ENCODE peak calls at places on chromosomes 16 and 17, in seven cellular contexts. V, Z, O, P, N, E and I are unnamed samples. For H3K4me1, the result is how much of the 10 kb centered on the place peaks cover.

GRCh38 chr16:19831678-19832077 is 53.0 kb downstream of the GPRC5B start:
- DNase-seq in P (peak), N (no peak), V (no peak), Z (no peak), E (no peak), O (peak), I (no peak)

GRCh38 chr17:8072727-8073461 is 14.6 kb downstream of the ALOX12B start:
- DNase-seq in E (no peak), N (no peak), V (no peak), Z (no peak), O (no peak), P (no peak), I (peak)

GRCh38 chr16:86455116-86455515 is 55.2 kb upstream of the FOXF1 start:
- DNase-seq in V (no peak), N (no peak), P (no peak), Z (no peak), O (no peak), E (no peak), I (no peak)

GRCh38 chr16:48053346-48053745 is 102.4 kb downstream of the ABCC12 start:
- DNase-seq in N (no peak), V (no peak), P (peak), O (no peak), E (no peak), Z (no peak), I (no peak)

GRCh38 chr16:88316151-88316550 is 66.6 kb upstream of the ZNF469 start:
- DNase-seq in N (no peak), O (no peak), V (no peak), P (no peak), Z (no peak), E (no peak), I (no peak)

GRCh38 chr16:55179858-55180585 is 144.0 kb upstream of the IRX6 start:
- DNase-seq in Z (no peak), V (no peak), P (peak), E (no peak), N (no peak), O (no peak), I (no peak)

GRCh38 chr16:70679653-70680494 is 6.0 kb downstream of the MTSS2 start:
- DNase-seq in V (peak), E (no peak), O (no peak), Z (peak), P (peak), N (no peak), I (no peak)

GRCh38 chr17:74823176-74823495 is 36.5 kb downstream of the GRIN2C start:
- DNase-seq in P (no peak), E (no peak), Z (no peak), N (no peak), V (no peak), O (no peak), I (no peak)

GRCh38 chr17:51667722-51668083 is 407.4 kb downstream of the UTP18 start:
- DNase-seq in O (no peak), E (no peak), P (no peak), N (no peak), Z (no peak), V (no peak), I (no peak)

GRCh38 chr17:66373944-66374817 is 71.8 kb downstream of the PRKCA start:
- DNase-seq in O (peak), N (no peak), Z (peak), P (peak), E (no peak), V (no peak), I (peak)

GRCh38 chr17:49520386-49521087 is 25.4 kb downstream of the NGFR start:
- DNase-seq in N (no peak), P (no peak), E (no peak), Z (no peak), V (no peak), O (no peak), I (no peak)

GRCh38 chr17:79075433-79075805 is 795 bp downstream of the ENGASE start:
- DNase-seq in V (no peak), E (no peak), P (no peak), O (no peak), N (no peak), Z (no peak), I (no peak)

GRCh38 chr16:69111831-69112230 is 6.4 kb downstream of the HAS3 start:
- DNase-seq in Z (no peak), N (no peak), O (no peak), V (no peak), P (no peak), E (no peak), I (no peak)

GRCh38 chr16:48999508-48999907 is 282.1 kb downstream of the CBLN1 start:
- DNase-seq in Z (no peak), N (no peak), E (no peak), V (no peak), P (peak), O (no peak), I (no peak)

GRCh38 chr17:44489581-44489980 is 13.6 kb downstream of the GPATCH8 start:
- DNase-seq in Z (no peak), E (no peak), N (no peak), V (no peak), O (no peak), P (no peak), I (no peak)

GRCh38 chr17:75981019-75981615 is 2.1 kb downstream of the TEN1 start:
- DNase-seq in E (no peak), V (no peak), Z (no peak), P (no peak), O (no peak), N (no peak), I (no peak)

GRCh38 chr16:77794586-77794985 is 6.2 kb downstream of the VAT1L start:
- DNase-seq in Z (no peak), P (no peak), E (no peak), N (no peak), V (no peak), O (no peak), I (no peak)

GRCh38 chr16:17313085-17313611 is 157.6 kb downstream of the XYLT1 start:
- DNase-seq in Z (no peak), P (no peak), O (peak), N (peak), E (no peak), V (no peak), I (no peak)

GRCh38 chr17:48728232-48729231 is at the start of gene HOXB13:
- DNase-seq in V (peak), N (peak), E (no peak), Z (no peak), P (peak), O (no peak), I (no peak)

GRCh38 chr16:66103245-66103644 is 263.2 kb upstream of the CDH5 start:
- DNase-seq in E (no peak), Z (no peak), N (no peak), P (peak), O (no peak), V (no peak), I (no peak)

GRCh38 chr16:85627102-85627834 is 14.1 kb downstream of the GSE1 start:
- DNase-seq in N (no peak), E (no peak), Z (no peak), P (no peak), O (no peak), V (no peak), I (no peak)

GRCh38 chr16:27951752-27952151 is 111.8 kb downstream of the GSG1L start:
- DNase-seq in V (no peak), O (no peak), N (no peak), E (no peak), P (no peak), Z (no peak), I (no peak)

GRCh38 chr16:86398622-86399021 is 111.7 kb upstream of the FOXF1 start:
- DNase-seq in N (no peak), O (no peak), V (no peak), Z (no peak), E (no peak), P (no peak), I (no peak)

GRCh38 chr16:15949210-15950166 is at the start of gene ABCC1:
- DNase-seq in Z (peak), E (no peak), N (peak), O (peak), V (peak), P (peak), I (peak)

GRCh38 chr16:81018496-81018895 is 11.5 kb downstream of the CENPN start:
- DNase-seq in N (no peak), Z (no peak), P (no peak), V (no peak), O (no peak), E (no peak), I (no peak)

GRCh38 chr17:41406205-41406604 is 8.8 kb upstream of the KRT31 start:
- DNase-seq in P (no peak), N (no peak), E (no peak), O (no peak), V (no peak), Z (no peak), I (no peak)

GRCh38 chr17:45019177-45019711 is 32.2 kb downstream of the DCAKD start:
- DNase-seq in V (peak), P (peak), O (peak), N (no peak), Z (peak), E (no peak), I (peak)

DNA sequence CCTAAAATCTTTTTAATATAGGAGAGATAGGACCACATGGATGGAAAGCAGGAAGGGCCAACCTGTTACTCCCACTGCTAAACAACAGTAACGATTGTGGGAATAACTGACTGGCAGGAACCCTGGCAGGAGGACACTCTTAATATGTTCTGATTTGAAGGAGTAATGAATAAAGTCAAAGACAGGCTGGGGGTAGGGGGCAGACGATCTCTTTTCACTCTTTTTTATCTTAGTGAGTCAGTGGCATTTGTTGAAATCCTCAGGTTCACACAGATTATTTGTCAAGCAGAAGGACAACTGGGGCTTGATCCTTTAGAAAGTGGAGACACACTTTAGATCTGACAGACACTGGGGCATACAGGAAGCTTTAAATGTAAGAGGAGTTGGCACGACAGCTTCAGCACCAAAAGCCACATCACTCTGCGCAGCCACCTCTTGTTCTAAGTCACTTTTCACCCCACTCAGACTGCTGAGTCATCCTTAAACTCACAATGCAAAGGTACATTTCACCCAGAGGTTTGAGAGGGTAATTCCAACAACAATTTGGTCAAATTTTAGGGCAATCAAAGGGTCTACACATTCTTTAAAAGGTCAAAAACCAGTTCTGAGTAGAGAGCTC is 121.5 kb downstream of the STXBP4 start:
- DNase-seq in O (no peak), N (no peak), Z (no peak), V (peak), P (no peak), E (no peak), I (no peak)
- H3K4me1 ChIP-seq in O (under half), N (under half), Z (under half), V (under half), P (under half), E (under half), I (under half)

DNA sequence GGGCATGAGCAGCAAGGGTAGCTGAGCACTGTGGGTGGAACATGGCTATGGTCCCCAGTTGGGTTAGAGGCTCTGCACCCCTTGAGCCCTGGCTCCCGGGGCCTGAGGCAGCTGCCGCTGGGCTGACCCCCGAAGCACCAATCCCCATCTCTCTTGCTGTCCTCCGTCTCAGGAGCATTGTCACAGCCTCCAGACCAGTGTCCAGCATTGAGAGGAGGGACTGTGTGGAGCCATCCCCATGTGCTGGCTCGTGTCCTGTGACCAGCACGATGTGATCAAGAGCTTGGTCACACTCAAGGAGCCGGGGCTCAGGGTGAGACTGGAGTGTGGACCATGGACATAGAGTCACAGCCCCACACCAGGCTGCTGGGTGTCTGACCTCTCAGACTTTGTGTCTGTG is 2.9 kb downstream of the SMTNL2 start:
- DNase-seq in Z (no peak), V (no peak), E (no peak), N (no peak), O (no peak), P (no peak), I (no peak)
- H3K4me3 ChIP-seq in Z (no peak), V (no peak), E (no peak), N (no peak), O (no peak), P (peak), I (no peak)

GRCh38 chr17:28940675-28941074 is 10.6 kb downstream of the PHF12 start:
- DNase-seq in E (no peak), V (no peak), O (no peak), P (no peak), Z (peak), N (peak), I (no peak)
- H3K27ac ChIP-seq in E (no peak), V (no peak), O (peak), P (no peak), Z (peak), N (peak), I (peak)

DNA sequence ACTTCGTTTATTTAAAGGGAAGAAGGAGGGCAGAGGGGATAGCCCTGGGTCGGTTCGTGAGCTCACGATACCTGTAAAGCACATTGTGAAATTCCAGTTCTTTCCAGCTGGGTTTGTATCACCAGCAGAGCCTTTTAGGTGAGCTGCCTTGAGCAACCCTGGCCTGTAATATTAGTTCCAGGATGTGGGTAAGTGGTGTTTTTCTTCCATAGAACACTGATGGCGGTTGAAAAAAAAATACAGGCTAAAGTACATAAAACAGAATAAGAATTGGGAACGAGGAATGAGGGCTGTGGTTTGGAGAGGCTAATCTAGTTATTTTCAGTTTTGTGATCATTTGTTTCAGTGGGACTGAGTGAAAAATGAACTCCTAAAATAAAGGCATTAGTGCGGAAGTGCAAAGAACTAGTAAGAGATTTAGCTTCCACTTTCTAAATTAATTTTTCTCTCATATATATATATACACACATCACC is 20.6 kb downstream of the HS3ST3B1 start:
- DNase-seq in O (no peak), N (no peak), E (no peak), Z (no peak), P (no peak), V (no peak), I (no peak)
- H3K4me1 ChIP-seq in O (under half), N (under half), E (under half), Z (under half), P (under half), V (under half), I (under half)